ENCODE peak calls at places on chromosomes 13 and 19, in six cellular contexts. K is IMR-90, C is H9, G is H1, X is trophoblast cell, P is mesenchymal stem cell. E is an unnamed sample.

GRCh38 chr19:53772943-53773342 is 51.2 kb downstream of the NLRP12 start:
- DNase-seq in C (peak), X (peak), P (peak), K (peak), G (peak), E (peak)

GRCh38 chr13:84847107-84847506 is 952.1 kb downstream of the SLITRK6 start:
- DNase-seq in P (no peak), C (no peak), X (no peak), K (no peak), G (no peak), E (no peak)

GRCh38 chr13:21703846-21704245 is 33.0 kb downstream of the FGF9 start:
- DNase-seq in K (no peak), P (no peak), C (no peak), G (no peak), X (no peak), E (no peak)

GRCh38 chr13:90084684-90085290 is 1262.7 kb upstream of the MIR17HG start:
- DNase-seq in K (no peak), C (no peak), G (no peak), P (peak), X (no peak), E (no peak)

GRCh38 chr13:113857531-113858195 is 6.2 kb downstream of the GAS6 start:
- DNase-seq in P (no peak), C (peak), X (no peak), G (peak), K (no peak), E (no peak)

GRCh38 chr13:103931396-103931795 is 865.2 kb upstream of the SLC10A2 start:
- DNase-seq in G (no peak), K (no peak), X (no peak), P (no peak), C (no peak), E (no peak)

GRCh38 chr19:10021446-10021845 is 8.2 kb downstream of the RDH8 start:
- DNase-seq in K (no peak), G (no peak), C (no peak), P (no peak), X (no peak), E (no peak)

GRCh38 chr19:48635263-48635965 is 1.8 kb downstream of the DBP start:
- DNase-seq in X (peak), K (no peak), C (peak), P (no peak), G (peak), E (peak)

GRCh38 chr13:50452761-50453160 is 390.7 kb downstream of the DLEU7 start:
- DNase-seq in C (no peak), P (no peak), K (no peak), X (no peak), G (no peak), E (no peak)

GRCh38 chr13:57624565-57625435 is 6.7 kb upstream of the PCDH17 start:
- DNase-seq in P (peak), G (no peak), X (peak), K (peak), C (peak), E (peak)

GRCh38 chr19:48645652-48646191 is at the start of gene CA11:
- DNase-seq in P (no peak), K (no peak), C (peak), G (peak), X (peak), E (no peak)

GRCh38 chr13:113916330-113916815 is 52.5 kb upstream of the GAS6 start:
- DNase-seq in C (peak), K (peak), X (no peak), P (peak), G (no peak), E (no peak)

GRCh38 chr19:32570081-32570785 is 10.8 kb upstream of the PDCD5 start:
- DNase-seq in P (peak), K (peak), C (peak), G (peak), X (peak), E (peak)

GRCh38 chr19:7515471-7516226 is at the start of gene ZNF358:
- DNase-seq in P (peak), C (peak), X (peak), K (peak), G (peak), E (peak)

GRCh38 chr13:72122661-72123060 is 255.7 kb upstream of the DACH1 start:
- DNase-seq in K (no peak), G (no peak), X (no peak), P (no peak), C (no peak), E (no peak)

GRCh38 chr13:114027826-114028225 is 54.0 kb upstream of the C13orf46 start:
- DNase-seq in P (no peak), X (no peak), C (no peak), K (no peak), G (no peak), E (no peak)

GRCh38 chr19:1233361-1233667 is 4.5 kb downstream of the CBARP start:
- DNase-seq in X (no peak), K (no peak), G (no peak), C (no peak), P (no peak), E (no peak)

GRCh38 chr19:8393871-8394250 is 3.7 kb downstream of the RAB11B start:
- DNase-seq in X (no peak), K (no peak), G (no peak), P (no peak), C (no peak), E (no peak)

GRCh38 chr13:99288069-99288468 is 19.1 kb downstream of the GPR183 start:
- DNase-seq in X (no peak), P (no peak), G (no peak), K (no peak), C (no peak), E (no peak)

GRCh38 chr13:100941811-100942361 is 267.3 kb upstream of the TMTC4 start:
- DNase-seq in P (peak), C (no peak), K (peak), G (no peak), X (peak), E (no peak)

GRCh38 chr19:55581828-55582223 is 1.2 kb upstream of the ZNF579 start:
- DNase-seq in G (no peak), K (no peak), X (peak), P (no peak), C (no peak), E (no peak)

GRCh38 chr13:40539954-40540706 is 126.3 kb downstream of the FOXO1 start:
- DNase-seq in C (peak), X (peak), G (no peak), P (peak), K (peak), E (peak)

GRCh38 chr19:941292-942132 is 15.7 kb downstream of the ARID3A start:
- DNase-seq in G (no peak), P (no peak), C (no peak), X (no peak), K (no peak), E (no peak)

GRCh38 chr19:55443824-55444719 is 972 bp upstream of the SHISA7 start:
- DNase-seq in X (no peak), C (no peak), P (no peak), G (no peak), K (no peak), E (no peak)

GRCh38 chr19:14159059-14159458 is 22.7 kb upstream of the ASF1B start:
- DNase-seq in P (no peak), C (no peak), K (no peak), G (no peak), X (no peak), E (no peak)

GRCh38 chr13:41973247-41973741 is 12.4 kb upstream of the VWA8 start:
- DNase-seq in X (peak), C (peak), G (peak), K (no peak), P (no peak), E (no peak)

GRCh38 chr19:6126335-6126974 is 9.0 kb upstream of the ACSBG2 start:
- DNase-seq in C (peak), P (peak), K (peak), G (no peak), X (peak), E (no peak)

GRCh38 chr13:26721251-26721939 is 39.2 kb downstream of the GPR12 start:
- DNase-seq in G (no peak), C (no peak), P (no peak), X (no peak), K (no peak), E (no peak)

DNA sequence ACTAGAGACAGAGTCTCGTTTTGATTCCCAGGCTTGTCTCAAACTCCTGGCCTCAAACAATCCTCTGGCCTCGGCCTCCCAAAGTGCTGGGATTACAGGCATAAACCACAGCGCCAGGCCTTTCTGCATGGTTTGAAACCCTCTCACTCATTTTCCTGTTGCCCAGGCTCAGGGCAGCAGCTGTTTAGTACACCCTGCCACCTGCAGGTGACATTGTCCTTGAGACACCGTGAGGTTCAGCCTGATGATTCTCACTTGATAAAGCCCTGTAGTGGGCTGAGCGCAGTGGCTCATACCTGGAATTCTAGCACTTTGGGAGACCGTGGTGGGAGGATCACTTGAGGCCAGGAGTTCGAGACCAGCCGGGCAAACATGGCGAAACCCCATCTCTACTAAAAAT is 12.5 kb downstream of the IL12RB1 start:
- DNase-seq in K (no peak), C (no peak), X (no peak), P (no peak), G (no peak), E (no peak)
- H4K91ac ChIP-seq in K (no peak), C (no peak), X (no peak), P (no peak), G (no peak), E (no peak)

GRCh38 chr13:81888855-81889254 is 1547.9 kb upstream of the SPRY2 start:
- DNase-seq in X (no peak), K (no peak), G (no peak), C (no peak), P (no peak), E (no peak)
- H4K91ac ChIP-seq in X (no peak), K (no peak), G (no peak), C (no peak), P (no peak), E (no peak)

DNA sequence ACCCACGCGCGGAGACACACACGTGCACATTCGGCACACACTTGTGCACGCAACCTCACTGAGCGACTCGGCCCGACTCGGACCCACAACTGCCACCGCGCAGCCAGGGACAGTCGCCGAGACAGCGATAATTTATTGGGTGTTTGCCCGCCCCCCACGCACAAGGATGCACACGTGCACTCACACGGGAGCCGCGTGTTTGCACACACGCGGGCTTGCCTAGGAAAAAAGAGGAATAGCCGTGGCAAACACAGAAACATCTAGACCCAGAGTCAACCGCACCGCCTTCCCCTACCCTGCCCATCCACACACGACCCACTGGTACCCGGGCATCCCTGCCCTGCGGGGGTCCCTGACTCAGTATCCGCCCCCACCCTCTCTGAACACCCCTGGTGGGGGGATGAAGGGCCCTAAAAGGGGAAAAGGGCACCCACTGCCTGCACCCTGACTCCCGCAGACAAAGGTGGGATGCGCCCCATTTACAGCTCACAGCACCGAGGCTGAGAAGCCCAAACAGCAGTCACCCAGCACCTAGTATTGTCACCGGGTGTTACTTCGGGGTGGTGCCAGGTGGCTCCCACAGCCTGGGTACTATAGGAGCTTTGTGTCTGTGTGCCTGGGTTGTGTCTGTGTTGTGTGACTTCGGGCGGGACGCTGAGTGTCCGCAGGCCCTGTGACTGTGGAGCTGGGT is 1.0 kb upstream of the SSBP4 start:
- DNase-seq in X (no peak), C (no peak), K (no peak), P (no peak), G (no peak), E (no peak)
- H4K91ac ChIP-seq in X (peak), C (no peak), K (peak), P (peak), G (peak), E (peak)

GRCh38 chr19:39140195-39140516 is 14.6 kb downstream of the PAK4 start:
- DNase-seq in K (no peak), P (no peak), C (no peak), X (no peak), G (no peak), E (no peak)
- H4K91ac ChIP-seq in K (no peak), P (no peak), C (no peak), X (peak), G (peak), E (no peak)

DNA sequence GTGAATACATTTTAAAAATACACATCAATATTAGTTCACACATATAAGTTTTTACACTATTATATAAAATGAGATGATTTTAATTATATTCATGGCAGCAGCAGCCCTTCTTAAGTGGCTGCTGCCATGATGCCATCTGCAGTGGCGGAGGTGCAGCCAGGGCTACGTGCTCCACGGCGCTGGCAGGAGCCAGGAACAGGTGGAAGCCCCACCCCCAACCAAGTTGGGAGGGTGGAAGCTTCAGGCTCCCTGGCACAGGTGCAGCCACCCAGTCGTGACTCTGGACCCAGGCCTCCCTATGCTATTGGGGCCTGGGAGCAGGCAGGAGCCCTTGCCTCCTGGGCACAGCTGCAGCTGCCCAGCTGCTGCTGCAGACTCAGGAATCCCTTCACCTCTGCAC is 646.9 kb upstream of the PCDH9 start:
- DNase-seq in K (no peak), P (no peak), G (no peak), C (no peak), X (no peak), E (no peak)
- H4K91ac ChIP-seq in K (no peak), P (no peak), G (no peak), C (no peak), X (no peak), E (no peak)

GRCh38 chr19:20660473-20660872 is 898 bp downstream of the ZNF626 start:
- DNase-seq in G (no peak), C (peak), X (no peak), P (peak), K (no peak), E (no peak)
- H4K91ac ChIP-seq in G (no peak), C (no peak), X (peak), P (no peak), K (no peak), E (no peak)